ENCODE peak calls at places on chromosome 14, in six cellular contexts. One of them, this sample, is unnamed.

GRCh38 chr14:91419044-91419397 is 1.4 kb upstream of the CCDC88C start:
- DNase-seq in NCI-H1105 treated with DMSO at 0.1 percent for 48 hours: no peak
- DNase-seq in dermis blood vessel endothelial cell: no peak
- DNase-seq in astrocyte of the spinal cord: no peak
- DNase-seq in Caco-2: no peak
- DNase-seq in body of pancreas: no peak
- DNase-seq in this sample: no peak

GRCh38 chr14:102580552-102581110 is 11.8 kb upstream of the RCOR1 start:
- DNase-seq in NCI-H1105 treated with DMSO at 0.1 percent for 48 hours: no peak
- DNase-seq in dermis blood vessel endothelial cell: no peak
- DNase-seq in astrocyte of the spinal cord: no peak
- DNase-seq in Caco-2: no peak
- DNase-seq in body of pancreas: no peak
- DNase-seq in this sample: no peak

GRCh38 chr14:94952097-94952496 is 182.2 kb upstream of the GSC start:
- DNase-seq in NCI-H1105 treated with DMSO at 0.1 percent for 48 hours: no peak
- DNase-seq in dermis blood vessel endothelial cell: no peak
- DNase-seq in astrocyte of the spinal cord: no peak
- DNase-seq in Caco-2: no peak
- DNase-seq in body of pancreas: no peak
- DNase-seq in this sample: no peak

GRCh38 chr14:73887704-73888459 is 1.2 kb downstream of the ZNF410 start:
- DNase-seq in NCI-H1105 treated with DMSO at 0.1 percent for 48 hours: no peak
- DNase-seq in dermis blood vessel endothelial cell: peak
- DNase-seq in astrocyte of the spinal cord: no peak
- DNase-seq in Caco-2: no peak
- DNase-seq in body of pancreas: no peak
- DNase-seq in this sample: no peak

GRCh38 chr14:31127690-31128089 is 79.9 kb downstream of the HECTD1 start:
- DNase-seq in NCI-H1105 treated with DMSO at 0.1 percent for 48 hours: no peak
- DNase-seq in dermis blood vessel endothelial cell: no peak
- DNase-seq in astrocyte of the spinal cord: no peak
- DNase-seq in Caco-2: no peak
- DNase-seq in body of pancreas: no peak
- DNase-seq in this sample: no peak

GRCh38 chr14:86022031-86022629 is 492.2 kb downstream of the FLRT2 start:
- DNase-seq in NCI-H1105 treated with DMSO at 0.1 percent for 48 hours: no peak
- DNase-seq in dermis blood vessel endothelial cell: no peak
- DNase-seq in astrocyte of the spinal cord: peak
- DNase-seq in Caco-2: no peak
- DNase-seq in body of pancreas: no peak
- DNase-seq in this sample: no peak

GRCh38 chr14:83255015-83255726 is 1721.5 kb upstream of the SEL1L start:
- DNase-seq in NCI-H1105 treated with DMSO at 0.1 percent for 48 hours: no peak
- DNase-seq in dermis blood vessel endothelial cell: no peak
- DNase-seq in astrocyte of the spinal cord: no peak
- DNase-seq in Caco-2: no peak
- DNase-seq in body of pancreas: no peak
- DNase-seq in this sample: no peak

GRCh38 chr14:48936352-48936751 is 649.8 kb downstream of the RPS29 start:
- DNase-seq in NCI-H1105 treated with DMSO at 0.1 percent for 48 hours: no peak
- DNase-seq in dermis blood vessel endothelial cell: no peak
- DNase-seq in astrocyte of the spinal cord: peak
- DNase-seq in Caco-2: no peak
- DNase-seq in body of pancreas: no peak
- DNase-seq in this sample: no peak

GRCh38 chr14:89137514-89138163 is 279.4 kb downstream of the FOXN3 start:
- DNase-seq in NCI-H1105 treated with DMSO at 0.1 percent for 48 hours: no peak
- DNase-seq in dermis blood vessel endothelial cell: peak
- DNase-seq in astrocyte of the spinal cord: peak
- DNase-seq in Caco-2: no peak
- DNase-seq in body of pancreas: peak
- DNase-seq in this sample: no peak

GRCh38 chr14:58629273-58629672 is 8.5 kb upstream of the DACT1 start:
- DNase-seq in NCI-H1105 treated with DMSO at 0.1 percent for 48 hours: no peak
- DNase-seq in dermis blood vessel endothelial cell: no peak
- DNase-seq in astrocyte of the spinal cord: no peak
- DNase-seq in Caco-2: no peak
- DNase-seq in body of pancreas: no peak
- DNase-seq in this sample: no peak

GRCh38 chr14:96581902-96582640 is 79.9 kb downstream of the PAPOLA start:
- DNase-seq in NCI-H1105 treated with DMSO at 0.1 percent for 48 hours: no peak
- DNase-seq in dermis blood vessel endothelial cell: no peak
- DNase-seq in astrocyte of the spinal cord: no peak
- DNase-seq in Caco-2: no peak
- DNase-seq in body of pancreas: peak
- DNase-seq in this sample: no peak

GRCh38 chr14:34633697-34634096 is 3.7 kb upstream of the SNX6 start:
- DNase-seq in NCI-H1105 treated with DMSO at 0.1 percent for 48 hours: no peak
- DNase-seq in dermis blood vessel endothelial cell: no peak
- DNase-seq in astrocyte of the spinal cord: no peak
- DNase-seq in Caco-2: no peak
- DNase-seq in body of pancreas: no peak
- DNase-seq in this sample: no peak

GRCh38 chr14:52522033-52522432 is 30.3 kb downstream of the TXNDC16 start:
- DNase-seq in NCI-H1105 treated with DMSO at 0.1 percent for 48 hours: no peak
- DNase-seq in dermis blood vessel endothelial cell: no peak
- DNase-seq in astrocyte of the spinal cord: no peak
- DNase-seq in Caco-2: no peak
- DNase-seq in body of pancreas: no peak
- DNase-seq in this sample: no peak

GRCh38 chr14:89178376-89178775 is 238.7 kb downstream of the FOXN3 start:
- DNase-seq in NCI-H1105 treated with DMSO at 0.1 percent for 48 hours: no peak
- DNase-seq in dermis blood vessel endothelial cell: no peak
- DNase-seq in astrocyte of the spinal cord: no peak
- DNase-seq in Caco-2: no peak
- DNase-seq in body of pancreas: no peak
- DNase-seq in this sample: no peak

GRCh38 chr14:66982247-66982646 is 207.0 kb upstream of the GARIN2 start:
- DNase-seq in NCI-H1105 treated with DMSO at 0.1 percent for 48 hours: no peak
- DNase-seq in dermis blood vessel endothelial cell: no peak
- DNase-seq in astrocyte of the spinal cord: no peak
- DNase-seq in Caco-2: no peak
- DNase-seq in body of pancreas: no peak
- DNase-seq in this sample: no peak

GRCh38 chr14:101838476-101838875 is 77.0 kb downstream of the PPP2R5C start:
- DNase-seq in NCI-H1105 treated with DMSO at 0.1 percent for 48 hours: no peak
- DNase-seq in dermis blood vessel endothelial cell: no peak
- DNase-seq in astrocyte of the spinal cord: no peak
- DNase-seq in Caco-2: no peak
- DNase-seq in body of pancreas: peak
- DNase-seq in this sample: no peak

GRCh38 chr14:104353921-104354701 is 215.7 kb downstream of the KIF26A start:
- DNase-seq in NCI-H1105 treated with DMSO at 0.1 percent for 48 hours: no peak
- DNase-seq in dermis blood vessel endothelial cell: peak
- DNase-seq in astrocyte of the spinal cord: no peak
- DNase-seq in Caco-2: no peak
- DNase-seq in body of pancreas: peak
- DNase-seq in this sample: no peak

GRCh38 chr14:35378638-35379568 is 25.6 kb downstream of the NFKBIA start:
- DNase-seq in NCI-H1105 treated with DMSO at 0.1 percent for 48 hours: no peak
- DNase-seq in dermis blood vessel endothelial cell: no peak
- DNase-seq in astrocyte of the spinal cord: no peak
- DNase-seq in Caco-2: no peak
- DNase-seq in body of pancreas: no peak
- DNase-seq in this sample: no peak

GRCh38 chr14:22400590-22401259 is 188.3 kb downstream of the DAD1 start:
- DNase-seq in NCI-H1105 treated with DMSO at 0.1 percent for 48 hours: no peak
- DNase-seq in dermis blood vessel endothelial cell: peak
- DNase-seq in astrocyte of the spinal cord: peak
- DNase-seq in Caco-2: no peak
- DNase-seq in body of pancreas: no peak
- DNase-seq in this sample: no peak

GRCh38 chr14:78700236-78700635 is 530.1 kb downstream of the NRXN3 start:
- DNase-seq in NCI-H1105 treated with DMSO at 0.1 percent for 48 hours: peak
- DNase-seq in dermis blood vessel endothelial cell: peak
- DNase-seq in astrocyte of the spinal cord: no peak
- DNase-seq in Caco-2: no peak
- DNase-seq in body of pancreas: no peak
- DNase-seq in this sample: no peak

GRCh38 chr14:72419226-72419625 is 474.7 kb downstream of the DPF3 start:
- DNase-seq in NCI-H1105 treated with DMSO at 0.1 percent for 48 hours: no peak
- DNase-seq in dermis blood vessel endothelial cell: no peak
- DNase-seq in astrocyte of the spinal cord: no peak
- DNase-seq in Caco-2: no peak
- DNase-seq in body of pancreas: no peak
- DNase-seq in this sample: no peak

GRCh38 chr14:74514471-74514932 is 20.9 kb downstream of the ISCA2 start:
- DNase-seq in NCI-H1105 treated with DMSO at 0.1 percent for 48 hours: no peak
- DNase-seq in dermis blood vessel endothelial cell: no peak
- DNase-seq in astrocyte of the spinal cord: peak
- DNase-seq in Caco-2: no peak
- DNase-seq in body of pancreas: peak
- DNase-seq in this sample: peak

GRCh38 chr14:68283378-68284123 is 464.0 kb downstream of the RAD51B start:
- DNase-seq in NCI-H1105 treated with DMSO at 0.1 percent for 48 hours: no peak
- DNase-seq in dermis blood vessel endothelial cell: peak
- DNase-seq in astrocyte of the spinal cord: no peak
- DNase-seq in Caco-2: no peak
- DNase-seq in body of pancreas: peak
- DNase-seq in this sample: no peak

GRCh38 chr14:60514378-60515243 is 5.7 kb downstream of the SIX6 start:
- DNase-seq in NCI-H1105 treated with DMSO at 0.1 percent for 48 hours: peak
- DNase-seq in dermis blood vessel endothelial cell: peak
- DNase-seq in astrocyte of the spinal cord: no peak
- DNase-seq in Caco-2: no peak
- DNase-seq in body of pancreas: peak
- DNase-seq in this sample: peak

GRCh38 chr14:65290830-65291229 is 121.7 kb upstream of the FUT8 start:
- DNase-seq in NCI-H1105 treated with DMSO at 0.1 percent for 48 hours: no peak
- DNase-seq in dermis blood vessel endothelial cell: peak
- DNase-seq in astrocyte of the spinal cord: peak
- DNase-seq in Caco-2: no peak
- DNase-seq in body of pancreas: no peak
- DNase-seq in this sample: no peak

GRCh38 chr14:75675265-75675960 is 14.4 kb downstream of the TTLL5 start:
- DNase-seq in NCI-H1105 treated with DMSO at 0.1 percent for 48 hours: no peak
- DNase-seq in dermis blood vessel endothelial cell: no peak
- DNase-seq in astrocyte of the spinal cord: no peak
- DNase-seq in Caco-2: no peak
- DNase-seq in body of pancreas: no peak
- DNase-seq in this sample: no peak

GRCh38 chr14:24279301-24280186 is 8.1 kb upstream of the RABGGTA start:
- DNase-seq in NCI-H1105 treated with DMSO at 0.1 percent for 48 hours: peak
- DNase-seq in dermis blood vessel endothelial cell: peak
- DNase-seq in astrocyte of the spinal cord: no peak
- DNase-seq in Caco-2: no peak
- DNase-seq in body of pancreas: peak
- DNase-seq in this sample: peak

GRCh38 chr14:69471436-69471835 is 13.1 kb upstream of the PLEKHD1 start:
- DNase-seq in NCI-H1105 treated with DMSO at 0.1 percent for 48 hours: no peak
- DNase-seq in dermis blood vessel endothelial cell: no peak
- DNase-seq in astrocyte of the spinal cord: no peak
- DNase-seq in Caco-2: no peak
- DNase-seq in body of pancreas: no peak
- DNase-seq in this sample: no peak

GRCh38 chr14:85333313-85333712 is 196.6 kb upstream of the FLRT2 start:
- DNase-seq in NCI-H1105 treated with DMSO at 0.1 percent for 48 hours: no peak
- DNase-seq in dermis blood vessel endothelial cell: peak
- DNase-seq in astrocyte of the spinal cord: peak
- DNase-seq in Caco-2: no peak
- DNase-seq in body of pancreas: no peak
- DNase-seq in this sample: no peak

GRCh38 chr14:96599076-96599475 is 96.9 kb downstream of the PAPOLA start:
- DNase-seq in NCI-H1105 treated with DMSO at 0.1 percent for 48 hours: no peak
- DNase-seq in dermis blood vessel endothelial cell: no peak
- DNase-seq in astrocyte of the spinal cord: no peak
- DNase-seq in Caco-2: no peak
- DNase-seq in body of pancreas: no peak
- DNase-seq in this sample: no peak

GRCh38 chr14:61321385-61322010 is at the start of gene PRKCH:
- DNase-seq in NCI-H1105 treated with DMSO at 0.1 percent for 48 hours: peak
- DNase-seq in dermis blood vessel endothelial cell: peak
- DNase-seq in astrocyte of the spinal cord: peak
- DNase-seq in Caco-2: peak
- DNase-seq in body of pancreas: peak
- DNase-seq in this sample: peak

GRCh38 chr14:69350892-69351291 is 47.2 kb downstream of the ERH start:
- DNase-seq in NCI-H1105 treated with DMSO at 0.1 percent for 48 hours: no peak
- DNase-seq in dermis blood vessel endothelial cell: no peak
- DNase-seq in astrocyte of the spinal cord: no peak
- DNase-seq in Caco-2: no peak
- DNase-seq in body of pancreas: no peak
- DNase-seq in this sample: no peak